ENCODE peak calls at places on chromosomes 3 and 15, in ten cellular contexts. J, D, R, Q, C, N, E, G, Y and F are unnamed samples.

GRCh38 chr3:25453521-25454410 is 25.7 kb downstream of the RARB start:
- DNase-seq in G (peak), E (peak), Y (no peak), D (no peak), J (no peak), C (peak), R (no peak), Q (no peak), N (no peak), F (no peak)

GRCh38 chr15:57565326-57565725 is 26.4 kb upstream of the MYZAP start:
- DNase-seq in Q (no peak), E (no peak), D (no peak), J (no peak), N (no peak), Y (no peak), G (no peak), C (no peak), R (no peak), F (no peak)

GRCh38 chr3:195075941-195076875 is 194.8 kb downstream of the XXYLT1 start:
- DNase-seq in J (no peak), N (no peak), G (no peak), Y (peak), E (no peak), C (no peak), D (no peak), Q (peak), R (no peak), F (no peak)

GRCh38 chr3:98680723-98681122 is 82.4 kb upstream of the ST3GAL6 start:
- DNase-seq in G (no peak), J (no peak), Q (no peak), Y (no peak), R (no peak), E (no peak), D (no peak), N (no peak), C (no peak), F (no peak)

GRCh38 chr3:150511096-150511670 is 35.1 kb downstream of the SERP1 start:
- DNase-seq in Y (no peak), Q (no peak), N (no peak), C (no peak), E (no peak), R (no peak), G (no peak), J (no peak), D (no peak), F (no peak)

GRCh38 chr15:101368086-101368780 is 73.2 kb upstream of the SNRPA1 start:
- DNase-seq in G (no peak), N (peak), E (no peak), Q (peak), C (no peak), Y (peak), J (no peak), D (no peak), R (no peak), F (no peak)

GRCh38 chr3:190533511-190534282 is 19.8 kb downstream of the IL1RAP start:
- DNase-seq in N (peak), E (peak), R (no peak), D (peak), Q (peak), C (peak), J (no peak), G (peak), Y (peak), F (no peak)

GRCh38 chr3:130686833-130687232 is 59.8 kb downstream of the PIK3R4 start:
- DNase-seq in E (no peak), D (no peak), N (no peak), C (no peak), Y (no peak), G (no peak), J (no peak), Q (no peak), R (no peak), F (no peak)

GRCh38 chr3:135147657-135148056 is 352.6 kb downstream of the EPHB1 start:
- DNase-seq in C (no peak), G (no peak), R (no peak), Q (no peak), Y (no peak), E (no peak), N (no peak), D (no peak), J (no peak), F (no peak)

GRCh38 chr15:63915888-63916731 is 82.4 kb upstream of the HERC1 start:
- DNase-seq in Q (no peak), D (no peak), Y (no peak), J (peak), N (no peak), E (no peak), R (no peak), C (peak), G (peak), F (no peak)

GRCh38 chr15:98077186-98077585 is 116.7 kb downstream of the ARRDC4 start:
- DNase-seq in C (no peak), D (no peak), N (no peak), Q (peak), E (no peak), G (no peak), R (no peak), Y (no peak), J (no peak), F (no peak)

GRCh38 chr3:55501905-55502304 is 14.8 kb upstream of the WNT5A start:
- DNase-seq in N (no peak), D (no peak), C (no peak), J (no peak), E (no peak), Y (no peak), R (no peak), G (no peak), Q (no peak), F (no peak)

GRCh38 chr15:80331886-80332406 is 72.2 kb upstream of the ARNT2 start:
- DNase-seq in R (no peak), C (no peak), Q (no peak), G (no peak), E (no peak), J (no peak), Y (no peak), N (no peak), D (no peak), F (no peak)

GRCh38 chr15:38563723-38564519 is 693 bp downstream of the RASGRP1 start:
- DNase-seq in Q (peak), Y (peak), G (peak), E (no peak), R (peak), C (peak), D (no peak), N (peak), J (peak), F (peak)

GRCh38 chr3:187098925-187099512 is 40.3 kb downstream of the RPL39L start:
- DNase-seq in C (no peak), R (no peak), G (peak), E (no peak), Q (no peak), N (no peak), D (no peak), J (no peak), Y (no peak), F (no peak)

GRCh38 chr3:194384156-194384555 is 14.6 kb upstream of the LRRC15 start:
- DNase-seq in R (no peak), J (no peak), Q (no peak), E (no peak), N (no peak), Y (no peak), C (no peak), D (no peak), G (no peak), F (no peak)

GRCh38 chr3:103991461-103992115 is 1375.1 kb upstream of the ALCAM start:
- DNase-seq in N (no peak), J (peak), C (peak), R (no peak), E (no peak), Y (no peak), D (no peak), Q (no peak), G (peak), F (no peak)
- TF ChIP-seq CTCF in N (no peak), J (peak), C (peak), R (peak), E (no peak), Y (no peak), D (peak), Q (peak), G (peak), F (peak)

GRCh38 chr3:11803977-11804903 is 42.4 kb downstream of the TAMM41 start:
- DNase-seq in D (peak), J (peak), Q (peak), C (peak), N (no peak), R (peak), E (no peak), Y (no peak), G (peak), F (no peak)
- TF ChIP-seq CTCF in D (peak), J (peak), Q (peak), C (peak), N (peak), R (peak), E (peak), Y (peak), G (peak), F (peak)

GRCh38 chr15:70516408-70517193 is 246.8 kb downstream of the UACA start:
- DNase-seq in J (no peak), D (no peak), N (no peak), Y (no peak), E (no peak), C (no peak), G (no peak), R (no peak), Q (no peak), F (no peak)
- TF ChIP-seq CTCF in J (no peak), D (no peak), N (no peak), Y (no peak), E (no peak), C (no peak), G (no peak), R (no peak), Q (no peak), F (no peak)

DNA sequence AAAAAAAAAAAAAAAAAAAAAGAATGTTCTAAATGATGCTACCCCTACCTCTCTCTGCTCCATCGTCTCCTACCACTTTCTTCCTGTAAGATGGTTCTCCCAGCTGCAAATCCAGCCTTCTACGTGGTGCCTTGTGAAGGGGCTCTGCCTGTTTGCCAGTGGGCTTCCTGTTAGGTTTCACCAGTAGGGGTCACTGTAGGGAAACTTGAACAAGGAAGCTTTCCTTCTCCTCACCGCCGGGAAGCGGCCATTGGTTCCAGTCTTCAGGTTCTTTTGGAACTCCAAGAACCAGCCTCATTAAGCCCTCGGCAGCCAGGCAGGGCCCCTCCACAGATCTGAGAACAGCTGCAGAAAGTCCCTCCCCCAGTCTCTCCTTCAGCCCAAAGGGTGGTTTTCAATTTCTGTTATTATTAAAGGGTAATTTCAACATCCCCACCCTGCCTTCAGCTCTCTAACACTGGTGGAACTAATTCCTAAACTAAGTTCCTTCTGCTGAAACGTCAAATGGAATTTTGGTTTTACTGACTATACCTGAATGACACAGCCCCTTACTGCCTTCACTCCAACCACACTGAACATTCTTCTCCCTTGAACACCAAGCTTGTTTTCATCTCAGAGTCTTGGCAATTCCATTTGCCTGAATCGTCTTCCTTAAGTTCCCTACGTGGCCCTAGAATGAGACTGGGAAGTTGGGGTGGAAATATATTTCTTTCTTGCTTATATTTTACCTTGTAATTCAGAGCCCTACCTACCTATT is 13.5 kb downstream of the MCCC1 start:
- DNase-seq in J (peak), G (peak), E (no peak), Q (no peak), N (no peak), D (no peak), Y (no peak), R (peak), C (no peak), F (no peak)
- TF ChIP-seq CTCF in J (peak), G (peak), E (peak), Q (peak), N (no peak), D (peak), Y (peak), R (peak), C (peak), F (peak)